ENCODE peak calls at places on chromosomes 6 and 20, in nine cellular contexts. W, J, G, E, S, D, P, H and M are unnamed samples.

GRCh38 chr6:47343631-47344421 is 34.1 kb upstream of the TNFRSF21 start:
- DNase-seq in P (no peak), J (no peak), G (no peak), W (no peak), D (no peak), H (no peak), E (peak), S (peak), M (no peak)

GRCh38 chr6:51147756-51148155 is 329.1 kb downstream of the TFAP2B start:
- DNase-seq in G (no peak), E (peak), H (no peak), P (no peak), D (no peak), W (no peak), S (no peak), J (no peak), M (no peak)

GRCh38 chr6:62075869-62076268 is 210.2 kb downstream of the KHDRBS2 start:
- DNase-seq in G (no peak), D (no peak), J (no peak), W (no peak), S (no peak), P (no peak), E (no peak), H (no peak), M (no peak)

GRCh38 chr6:124066995-124067552 is 263.4 kb downstream of the NKAIN2 start:
- DNase-seq in J (no peak), W (no peak), E (no peak), D (no peak), P (peak), H (no peak), G (no peak), S (no peak), M (no peak)

GRCh38 chr20:39190666-39191570 is 228.8 kb downstream of the DHX35 start:
- DNase-seq in D (no peak), G (peak), H (peak), P (no peak), S (no peak), E (peak), W (no peak), J (no peak), M (peak)

GRCh38 chr20:47262365-47263013 is 94.0 kb downstream of the ZMYND8 start:
- DNase-seq in D (no peak), J (no peak), P (no peak), H (no peak), S (no peak), E (no peak), W (no peak), G (peak), M (no peak)

GRCh38 chr6:118187568-118188164 is 280.6 kb downstream of the SLC35F1 start:
- DNase-seq in E (no peak), J (no peak), D (no peak), H (no peak), G (peak), S (no peak), W (no peak), P (no peak), M (no peak)

GRCh38 chr6:133047065-133047665 is 194.0 kb upstream of the EYA4 start:
- DNase-seq in W (no peak), H (no peak), P (no peak), E (no peak), J (no peak), G (no peak), S (no peak), D (no peak), M (no peak)

GRCh38 chr6:117074672-117075071 is 190.7 kb upstream of the VGLL2 start:
- DNase-seq in G (no peak), W (no peak), H (peak), D (no peak), E (no peak), P (no peak), J (no peak), S (no peak), M (peak)

GRCh38 chr6:121857551-121857950 is 422.1 kb downstream of the GJA1 start:
- DNase-seq in D (no peak), G (no peak), E (peak), H (peak), W (no peak), P (no peak), J (no peak), S (no peak), M (peak)

GRCh38 chr20:19649041-19649440 is 109.0 kb upstream of the RIN2 start:
- DNase-seq in E (no peak), G (no peak), P (no peak), H (no peak), W (no peak), S (no peak), J (no peak), D (no peak), M (no peak)

GRCh38 chr6:74277749-74278148 is 581.7 kb downstream of the CD109 start:
- DNase-seq in D (no peak), H (no peak), E (peak), W (no peak), S (no peak), P (peak), J (no peak), G (no peak), M (no peak)

GRCh38 chr20:48190757-48191156 is 405.5 kb upstream of the SULF2 start:
- DNase-seq in J (no peak), D (peak), E (no peak), P (no peak), H (no peak), W (no peak), G (no peak), S (no peak), M (peak)

GRCh38 chr6:55578537-55579363 is at the start of gene HMGCLL1:
- DNase-seq in S (no peak), D (no peak), P (no peak), E (peak), G (no peak), W (no peak), J (no peak), H (peak), M (peak)

GRCh38 chr6:36033935-36034334 is 6.3 kb downstream of the MAPK14 start:
- DNase-seq in W (peak), E (peak), H (no peak), J (no peak), D (no peak), P (peak), S (no peak), G (peak), M (peak)

GRCh38 chr6:167020211-167020610 is 21.0 kb downstream of the CEP43 start:
- DNase-seq in J (no peak), H (no peak), G (no peak), W (no peak), E (no peak), S (no peak), D (no peak), P (no peak), M (no peak)

GRCh38 chr6:130796313-130796905 is 30.8 kb upstream of the SMLR1 start:
- DNase-seq in P (peak), H (peak), G (peak), E (peak), S (no peak), J (no peak), W (no peak), D (no peak), M (peak)

GRCh38 chr6:149336529-149336928 is 19.0 kb downstream of the TAB2 start:
- DNase-seq in W (no peak), D (no peak), S (no peak), G (no peak), J (no peak), P (no peak), H (no peak), E (peak), M (no peak)

GRCh38 chr6:72828904-72829303 is 207.0 kb downstream of the KCNQ5 start:
- DNase-seq in H (no peak), D (no peak), S (no peak), E (peak), G (no peak), P (no peak), J (no peak), W (no peak), M (no peak)

GRCh38 chr6:6875818-6876470 is 231.8 kb upstream of the RREB1 start:
- DNase-seq in P (peak), E (peak), S (no peak), D (no peak), J (no peak), G (peak), H (no peak), W (no peak), M (no peak)

GRCh38 chr20:11585752-11586352 is 331.8 kb upstream of the BTBD3 start:
- DNase-seq in E (peak), H (peak), G (peak), P (peak), S (no peak), W (no peak), J (no peak), D (no peak), M (peak)

GRCh38 chr6:129695373-129696027 is 14.5 kb downstream of the ARHGAP18 start:
- DNase-seq in E (no peak), S (no peak), H (no peak), J (no peak), W (peak), P (no peak), D (no peak), G (no peak), M (no peak)

GRCh38 chr20:33680681-33681080 is 5.5 kb downstream of the E2F1 start:
- DNase-seq in J (no peak), G (peak), W (no peak), H (no peak), D (no peak), S (no peak), E (no peak), P (no peak), M (no peak)

GRCh38 chr6:169795196-169795595 is 43.8 kb downstream of the ERMARD start:
- DNase-seq in G (no peak), S (no peak), J (no peak), P (no peak), E (no peak), H (no peak), D (no peak), W (no peak), M (peak)

GRCh38 chr6:7051780-7052440 is 55.9 kb upstream of the RREB1 start:
- DNase-seq in E (no peak), J (peak), G (peak), S (peak), W (peak), H (peak), P (peak), D (peak), M (peak)

GRCh38 chr6:166926748-166927147 is 29.6 kb downstream of the RNASET2 start:
- DNase-seq in D (no peak), J (no peak), P (no peak), G (no peak), E (no peak), H (no peak), W (no peak), S (no peak), M (no peak)

GRCh38 chr6:160069050-160069454 is 52.6 kb upstream of the SLC22A1 start:
- DNase-seq in G (no peak), W (peak), D (no peak), H (no peak), S (no peak), E (no peak), J (peak), P (no peak), M (no peak)

GRCh38 chr20:14882157-14882556 is 544.7 kb upstream of the FLRT3 start:
- DNase-seq in S (no peak), E (no peak), G (no peak), D (no peak), W (no peak), P (no peak), H (no peak), J (no peak), M (no peak)
- H3K4me3 ChIP-seq in S (no peak), E (no peak), G (no peak), D (no peak), W (no peak), P (no peak), H (no peak), J (no peak), M (no peak)

GRCh38 chr20:823326-823902 is 10.1 kb upstream of the FAM110A start:
- DNase-seq in P (no peak), S (no peak), J (no peak), E (no peak), W (no peak), H (no peak), D (peak), G (no peak), M (no peak)

GRCh38 chr20:825710-826421 is 7.6 kb upstream of the FAM110A start:
- DNase-seq in P (no peak), G (peak), E (no peak), W (no peak), H (no peak), S (no peak), D (no peak), J (no peak), M (no peak)

GRCh38 chr20:822651-823325 is 10.7 kb upstream of the FAM110A start:
- DNase-seq in W (no peak), H (no peak), G (no peak), D (no peak), S (no peak), J (no peak), P (no peak), E (no peak), M (no peak)

GRCh38 chr20:824916-825315 is 8.6 kb upstream of the FAM110A start:
- DNase-seq in J (no peak), P (no peak), S (no peak), E (no peak), G (no peak), H (no peak), W (no peak), D (no peak), M (no peak)

GRCh38 chr20:824490-824889 is 9.0 kb upstream of the FAM110A start:
- DNase-seq in P (no peak), H (no peak), G (no peak), E (no peak), J (no peak), W (no peak), S (no peak), D (no peak), M (no peak)
- H3K4me3 ChIP-seq in P (no peak), H (no peak), G (no peak), E (no peak), J (no peak), W (no peak), S (no peak), D (no peak), M (no peak)

DNA sequence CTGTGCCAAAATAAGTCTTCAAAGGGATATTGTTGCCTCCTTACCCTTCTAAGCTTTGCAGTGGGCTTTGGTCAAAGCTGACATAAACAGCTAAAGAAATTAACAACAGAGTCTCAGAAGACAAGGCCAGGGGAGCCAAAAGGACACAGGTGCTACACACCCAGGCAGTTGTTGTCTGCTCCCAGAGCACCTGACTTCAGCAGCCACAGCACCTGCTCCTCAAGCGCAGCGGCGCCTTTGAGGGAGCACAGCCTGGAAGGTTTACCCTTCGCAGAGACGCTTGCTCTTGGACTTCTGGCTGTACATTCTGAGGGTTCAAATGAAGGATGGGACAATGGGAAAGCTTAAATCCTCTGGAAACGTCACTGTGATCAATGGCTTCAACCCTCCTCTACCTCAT is 16.6 kb downstream of the B4GALT5 start:
- DNase-seq in J (no peak), E (no peak), P (no peak), G (no peak), S (no peak), D (peak), W (no peak), H (peak), M (no peak)
- H3K4me3 ChIP-seq in J (no peak), E (no peak), P (no peak), G (no peak), S (no peak), D (no peak), W (no peak), H (no peak), M (no peak)

GRCh38 chr6:22020299-22020998 is 276.4 kb downstream of the PRL start:
- DNase-seq in G (no peak), S (no peak), E (no peak), P (no peak), W (no peak), D (no peak), J (no peak), H (no peak), M (no peak)
- H3K4me3 ChIP-seq in G (no peak), S (no peak), E (no peak), P (no peak), W (no peak), D (no peak), J (no peak), H (no peak), M (no peak)

DNA sequence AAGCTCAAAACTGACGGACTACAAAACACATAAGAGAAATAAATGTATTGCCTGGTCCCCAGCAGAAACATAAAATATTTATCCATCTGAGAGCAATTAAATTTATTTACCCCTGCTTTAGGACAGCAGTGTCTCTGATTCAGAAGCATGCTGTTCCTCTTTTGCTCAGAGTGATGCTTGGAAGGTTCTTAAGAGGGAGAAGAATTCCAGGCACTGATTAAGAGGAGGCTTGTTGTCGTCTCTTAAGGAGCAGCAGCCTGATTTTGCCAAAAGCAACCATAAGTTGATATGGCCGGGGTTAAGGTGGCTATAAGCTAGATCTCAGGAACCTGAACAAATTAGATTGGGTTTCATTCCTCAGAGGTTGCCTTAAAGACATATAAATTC is 25.8 kb downstream of the CAP2 start:
- DNase-seq in P (no peak), D (no peak), W (no peak), J (no peak), G (peak), S (no peak), H (no peak), E (no peak), M (peak)
- H3K4me3 ChIP-seq in P (no peak), D (no peak), W (no peak), J (no peak), G (no peak), S (no peak), H (no peak), E (no peak), M (no peak)

GRCh38 chr6:1386310-1386709 is 3.1 kb upstream of the FOXF2 start:
- DNase-seq in H (no peak), P (no peak), E (no peak), D (no peak), G (no peak), J (no peak), W (no peak), S (no peak), M (no peak)
- H3K4me3 ChIP-seq in H (no peak), P (no peak), E (no peak), D (no peak), G (no peak), J (no peak), W (no peak), S (no peak), M (no peak)

GRCh38 chr6:85421963-85422362 is 27.9 kb upstream of the NT5E start:
- DNase-seq in G (no peak), E (no peak), J (no peak), P (peak), S (no peak), W (no peak), H (no peak), D (no peak), M (no peak)
- H3K4me3 ChIP-seq in G (no peak), E (no peak), J (no peak), P (no peak), S (no peak), W (no peak), H (no peak), D (no peak), M (no peak)

GRCh38 chr6:38287487-38287886 is 352.2 kb downstream of the BTBD9 start:
- DNase-seq in S (no peak), J (no peak), G (no peak), H (no peak), W (no peak), D (no peak), P (no peak), E (no peak), M (no peak)

GRCh38 chr6:38281131-38281530 is 358.6 kb downstream of the BTBD9 start:
- DNase-seq in D (no peak), J (no peak), W (no peak), G (no peak), E (no peak), H (no peak), P (no peak), S (no peak), M (no peak)

GRCh38 chr6:38282911-38283310 is 356.8 kb downstream of the BTBD9 start:
- DNase-seq in S (no peak), H (no peak), G (no peak), D (no peak), W (no peak), E (no peak), J (no peak), P (no peak), M (no peak)

GRCh38 chr6:38283734-38284362 is 355.9 kb downstream of the BTBD9 start:
- DNase-seq in W (peak), D (no peak), P (no peak), S (no peak), G (peak), H (no peak), J (no peak), E (peak), M (no peak)

DNA sequence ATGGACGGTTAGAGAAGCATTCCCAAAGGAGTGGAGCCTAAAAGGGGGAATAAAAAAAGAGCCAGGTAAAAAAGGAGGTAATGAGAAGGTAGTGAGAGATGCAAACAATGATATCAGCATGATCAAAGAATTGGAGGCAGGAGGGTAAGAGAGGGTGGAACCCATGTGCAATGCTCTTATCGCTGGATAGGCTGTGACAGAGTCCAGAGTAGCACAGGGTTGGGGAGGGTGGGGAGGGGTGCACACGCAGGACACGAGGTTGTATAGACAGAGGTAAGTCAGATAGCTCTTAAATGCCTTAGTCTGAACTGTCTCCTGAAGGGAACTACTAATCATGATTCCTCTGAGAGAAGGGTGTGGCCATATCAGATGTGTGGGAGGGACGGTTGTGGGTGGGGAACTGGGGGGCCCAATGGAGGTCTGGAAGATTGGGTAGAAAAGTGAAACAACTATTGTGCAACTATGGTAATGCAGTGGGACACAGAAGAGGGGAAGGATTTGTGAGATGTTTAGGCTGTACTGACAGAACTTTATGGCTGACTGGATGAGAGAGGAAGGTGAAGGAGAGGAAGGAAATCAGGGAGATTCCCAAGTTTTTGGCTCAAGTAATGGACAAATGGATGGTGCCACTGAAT is 354.8 kb downstream of the BTBD9 start:
- DNase-seq in E (no peak), S (no peak), D (no peak), W (no peak), G (no peak), P (no peak), J (no peak), H (no peak), M (no peak)
- H3K4me3 ChIP-seq in E (no peak), S (no peak), D (no peak), W (no peak), G (no peak), P (no peak), J (no peak), H (no peak), M (no peak)